ENCODE peak calls at places on chromosome 15, in ten cellular contexts. O, X, Q, K, I, C, D, A, P and B are unnamed samples.

GRCh38 chr15:98484914-98485313 is 163.4 kb upstream of the IGF1R start:
- DNase-seq in O (no peak), X (no peak), Q (no peak), K (no peak), I (no peak), C (no peak), D (no peak), A (no peak), P (no peak), B (no peak)

GRCh38 chr15:65952425-65953053 is 83.2 kb downstream of the RAB11A start:
- DNase-seq in O (no peak), X (no peak), Q (no peak), K (no peak), I (peak), C (no peak), D (no peak), A (no peak), P (no peak), B (no peak)

GRCh38 chr15:59173194-59173593 is 33.4 kb upstream of the LDHAL6B start:
- DNase-seq in O (no peak), X (no peak), Q (no peak), K (no peak), I (no peak), C (no peak), D (no peak), A (no peak), P (no peak), B (no peak)

GRCh38 chr15:88476635-88477038 is 9.1 kb downstream of the MRPS11 start:
- DNase-seq in O (peak), X (no peak), Q (peak), K (no peak), I (no peak), C (no peak), D (peak), A (no peak), P (peak), B (peak)

GRCh38 chr15:57355259-57355658 is 21.0 kb upstream of the CGNL1 start:
- DNase-seq in O (no peak), X (no peak), Q (no peak), K (no peak), I (no peak), C (no peak), D (no peak), A (no peak), P (no peak), B (no peak)

GRCh38 chr15:53910236-53910849 is 67.9 kb upstream of the UNC13C start:
- DNase-seq in O (peak), X (no peak), Q (no peak), K (peak), I (no peak), C (no peak), D (no peak), A (no peak), P (no peak), B (no peak)

GRCh38 chr15:56056626-56057025 is 63.2 kb upstream of the NEDD4 start:
- DNase-seq in O (no peak), X (no peak), Q (no peak), K (no peak), I (no peak), C (no peak), D (no peak), A (no peak), P (no peak), B (no peak)

GRCh38 chr15:32688151-32688639 is 29.6 kb upstream of the GREM1 start:
- DNase-seq in O (peak), X (no peak), Q (no peak), K (no peak), I (no peak), C (no peak), D (no peak), A (no peak), P (no peak), B (no peak)

GRCh38 chr15:46304320-46304719 is 669.5 kb downstream of the SQOR start:
- DNase-seq in O (no peak), X (no peak), Q (no peak), K (no peak), I (no peak), C (no peak), D (peak), A (no peak), P (peak), B (no peak)

GRCh38 chr15:78307977-78308376 is 8.6 kb upstream of the SKIC8 start:
- DNase-seq in O (no peak), X (no peak), Q (no peak), K (no peak), I (no peak), C (no peak), D (no peak), A (no peak), P (no peak), B (no peak)

GRCh38 chr15:83250766-83251165 is 33.7 kb downstream of the BNC1 start:
- DNase-seq in O (no peak), X (no peak), Q (no peak), K (no peak), I (no peak), C (no peak), D (no peak), A (no peak), P (no peak), B (no peak)

GRCh38 chr15:83983634-83984458 is 251.7 kb upstream of the GOLGA6L4 start:
- DNase-seq in O (no peak), X (no peak), Q (no peak), K (no peak), I (no peak), C (no peak), D (no peak), A (no peak), P (no peak), B (no peak)

GRCh38 chr15:77009646-77010311 is 14.9 kb downstream of the PSTPIP1 start:
- DNase-seq in O (no peak), X (no peak), Q (no peak), K (no peak), I (no peak), C (no peak), D (no peak), A (peak), P (no peak), B (no peak)

GRCh38 chr15:66587749-66588148 is 22.0 kb upstream of the LCTL start:
- DNase-seq in O (no peak), X (no peak), Q (no peak), K (no peak), I (no peak), C (no peak), D (no peak), A (no peak), P (no peak), B (no peak)

GRCh38 chr15:70142072-70142321 is 44.3 kb upstream of the TLE3 start:
- DNase-seq in O (no peak), X (no peak), Q (no peak), K (no peak), I (no peak), C (no peak), D (no peak), A (no peak), P (no peak), B (no peak)

GRCh38 chr15:77566092-77566491 is 66.6 kb downstream of the LINGO1 start:
- DNase-seq in O (no peak), X (no peak), Q (no peak), K (no peak), I (no peak), C (no peak), D (peak), A (no peak), P (no peak), B (no peak)

GRCh38 chr15:77864211-77865105 is 213.1 kb downstream of the TBC1D2B start:
- DNase-seq in O (no peak), X (no peak), Q (peak), K (peak), I (no peak), C (peak), D (no peak), A (peak), P (no peak), B (no peak)

GRCh38 chr15:42032376-42033213 is 11.8 kb upstream of the PLA2G4E start:
- DNase-seq in O (no peak), X (no peak), Q (no peak), K (no peak), I (no peak), C (no peak), D (no peak), A (no peak), P (no peak), B (no peak)

GRCh38 chr15:70281811-70282307 is 184.1 kb upstream of the TLE3 start:
- DNase-seq in O (no peak), X (no peak), Q (no peak), K (no peak), I (no peak), C (no peak), D (no peak), A (no peak), P (no peak), B (no peak)

GRCh38 chr15:63997715-63998442 is 48.4 kb downstream of the DAPK2 start:
- DNase-seq in O (no peak), X (no peak), Q (no peak), K (no peak), I (no peak), C (no peak), D (no peak), A (no peak), P (no peak), B (no peak)

GRCh38 chr15:66253296-66253642 is 281 bp downstream of the MEGF11 start:
- DNase-seq in O (no peak), X (no peak), Q (no peak), K (no peak), I (peak), C (no peak), D (no peak), A (no peak), P (no peak), B (no peak)

GRCh38 chr15:31367730-31368344 is 41.2 kb downstream of the KLF13 start:
- DNase-seq in O (no peak), X (no peak), Q (no peak), K (peak), I (no peak), C (no peak), D (no peak), A (peak), P (no peak), B (no peak)

GRCh38 chr15:44591326-44591725 is 54.4 kb downstream of the EIF3J start:
- DNase-seq in O (no peak), X (no peak), Q (no peak), K (no peak), I (no peak), C (no peak), D (no peak), A (no peak), P (no peak), B (no peak)

GRCh38 chr15:97177135-97177704 is 783.3 kb upstream of the ARRDC4 start:
- DNase-seq in O (no peak), X (no peak), Q (no peak), K (no peak), I (no peak), C (no peak), D (no peak), A (no peak), P (no peak), B (no peak)

GRCh38 chr15:66404532-66404931 is 17.8 kb downstream of the MAP2K1 start:
- DNase-seq in O (no peak), X (no peak), Q (no peak), K (no peak), I (no peak), C (no peak), D (no peak), A (no peak), P (no peak), B (no peak)

GRCh38 chr15:77671274-77672056 is 38.8 kb upstream of the LINGO1 start:
- DNase-seq in O (no peak), X (no peak), Q (no peak), K (no peak), I (no peak), C (no peak), D (no peak), A (no peak), P (peak), B (no peak)

GRCh38 chr15:35736150-35736549 is 190.2 kb upstream of the DPH6 start:
- DNase-seq in O (no peak), X (no peak), Q (no peak), K (no peak), I (no peak), C (no peak), D (no peak), A (no peak), P (no peak), B (no peak)

GRCh38 chr15:83510001-83510400 is 62.9 kb downstream of the SH3GL3 start:
- DNase-seq in O (no peak), X (no peak), Q (no peak), K (no peak), I (no peak), C (no peak), D (no peak), A (no peak), P (no peak), B (no peak)

GRCh38 chr15:70032509-70032908 is 65.2 kb downstream of the TLE3 start:
- DNase-seq in O (no peak), X (no peak), Q (no peak), K (no peak), I (no peak), C (no peak), D (no peak), A (no peak), P (no peak), B (no peak)

GRCh38 chr15:88036154-88036839 is 220.2 kb downstream of the NTRK3 start:
- DNase-seq in O (no peak), X (no peak), Q (no peak), K (no peak), I (no peak), C (no peak), D (no peak), A (no peak), P (no peak), B (no peak)

GRCh38 chr15:98964461-98965454 is 42.8 kb downstream of the PGPEP1L start:
- DNase-seq in O (no peak), X (no peak), Q (no peak), K (no peak), I (no peak), C (no peak), D (no peak), A (no peak), P (no peak), B (no peak)

GRCh38 chr15:66043264-66043663 is 174.0 kb downstream of the RAB11A start:
- DNase-seq in O (peak), X (no peak), Q (no peak), K (peak), I (no peak), C (no peak), D (no peak), A (no peak), P (no peak), B (no peak)

GRCh38 chr15:58608129-58608590 is 141.3 kb downstream of the ADAM10 start:
- DNase-seq in O (no peak), X (no peak), Q (no peak), K (no peak), I (no peak), C (no peak), D (no peak), A (no peak), P (no peak), B (no peak)

GRCh38 chr15:81160312-81161214 is 26.5 kb downstream of the CFAP161 start:
- DNase-seq in O (no peak), X (peak), Q (peak), K (peak), I (no peak), C (no peak), D (no peak), A (peak), P (peak), B (no peak)

GRCh38 chr15:56866798-56867197 is 51.6 kb upstream of the TCF12 start:
- DNase-seq in O (no peak), X (no peak), Q (no peak), K (no peak), I (no peak), C (no peak), D (no peak), A (no peak), P (no peak), B (no peak)

GRCh38 chr15:85386261-85386660 is 5.9 kb downstream of the AKAP13 start:
- DNase-seq in O (no peak), X (no peak), Q (no peak), K (no peak), I (no peak), C (no peak), D (no peak), A (no peak), P (no peak), B (no peak)
- H3K27ac ChIP-seq in O (no peak), X (no peak), Q (no peak), K (no peak), I (no peak), C (no peak), D (no peak), A (no peak), P (no peak), B (no peak)

GRCh38 chr15:28098766-28099554 is at the start of gene OCA2:
- DNase-seq in O (peak), X (no peak), Q (no peak), K (peak), I (peak), C (no peak), D (peak), A (peak), P (peak), B (no peak)
- H3K27ac ChIP-seq in O (no peak), X (no peak), Q (no peak), K (no peak), I (no peak), C (no peak), D (peak), A (no peak), P (no peak), B (no peak)

DNA sequence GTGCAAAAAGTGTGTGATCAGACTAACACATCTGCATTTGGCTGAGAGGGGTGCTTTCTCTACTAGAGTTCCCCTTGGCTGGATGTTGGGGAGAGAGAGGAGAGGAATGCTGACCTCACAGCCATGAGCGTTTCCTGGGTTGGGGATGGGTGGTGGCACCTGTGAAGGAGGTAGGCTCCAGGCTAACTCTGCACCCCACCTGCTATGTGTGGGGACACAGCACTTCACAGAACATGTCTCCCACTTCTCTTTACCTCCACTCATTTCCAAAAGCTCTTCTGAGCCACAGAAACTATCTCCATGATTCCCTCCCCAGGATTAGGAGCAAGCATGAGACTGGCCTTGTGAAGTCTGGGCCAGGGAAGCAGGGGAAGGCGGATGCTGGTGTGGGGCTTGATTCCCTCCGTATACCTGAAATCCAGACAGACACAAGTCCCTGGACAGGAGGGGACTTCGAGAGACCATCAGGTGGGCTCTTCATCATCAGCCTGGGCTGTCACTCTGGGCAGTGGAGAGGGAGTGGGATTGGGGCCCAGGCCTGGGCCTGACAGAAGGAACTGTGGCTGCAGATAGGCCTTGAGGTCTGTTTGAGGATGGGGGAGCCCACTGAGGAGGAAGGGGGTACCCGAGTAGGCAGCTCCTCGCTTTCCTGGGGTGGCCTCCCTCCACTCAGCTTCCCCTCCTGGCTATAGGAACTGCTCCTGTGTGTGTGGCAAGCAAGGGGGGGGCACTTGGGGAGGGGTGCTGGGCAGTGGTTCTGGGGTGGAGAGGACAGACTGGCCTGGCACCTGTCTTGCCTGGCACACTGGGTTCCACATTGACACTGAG is 40.7 kb downstream of the FEM1B start:
- DNase-seq in O (no peak), X (no peak), Q (peak), K (no peak), I (no peak), C (peak), D (no peak), A (no peak), P (no peak), B (no peak)
- H3K27ac ChIP-seq in O (no peak), X (no peak), Q (peak), K (no peak), I (no peak), C (no peak), D (no peak), A (no peak), P (no peak), B (no peak)

DNA sequence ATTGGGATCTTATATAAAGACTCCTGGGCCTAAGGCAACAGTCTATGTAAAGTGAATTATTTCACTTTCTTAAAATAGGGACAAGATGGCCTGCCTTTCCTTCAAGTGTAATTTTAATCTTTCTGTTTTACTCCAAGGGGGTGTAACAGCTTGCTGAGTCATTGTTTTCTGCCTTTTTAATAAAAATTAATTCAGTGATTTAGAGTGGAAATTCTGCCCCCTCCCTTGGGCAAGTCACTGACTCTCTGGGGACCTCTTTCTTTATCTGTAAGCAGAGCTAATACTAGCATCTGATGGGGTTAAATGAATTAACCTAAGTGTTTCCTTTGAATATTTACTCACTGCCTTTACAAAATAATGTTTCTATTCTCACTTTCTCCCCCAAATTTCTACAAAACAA is 23.9 kb downstream of the LRRK1 start:
- DNase-seq in O (no peak), X (no peak), Q (no peak), K (no peak), I (no peak), C (no peak), D (no peak), A (no peak), P (no peak), B (no peak)
- H3K27ac ChIP-seq in O (no peak), X (no peak), Q (no peak), K (no peak), I (no peak), C (no peak), D (no peak), A (no peak), P (no peak), B (no peak)

DNA sequence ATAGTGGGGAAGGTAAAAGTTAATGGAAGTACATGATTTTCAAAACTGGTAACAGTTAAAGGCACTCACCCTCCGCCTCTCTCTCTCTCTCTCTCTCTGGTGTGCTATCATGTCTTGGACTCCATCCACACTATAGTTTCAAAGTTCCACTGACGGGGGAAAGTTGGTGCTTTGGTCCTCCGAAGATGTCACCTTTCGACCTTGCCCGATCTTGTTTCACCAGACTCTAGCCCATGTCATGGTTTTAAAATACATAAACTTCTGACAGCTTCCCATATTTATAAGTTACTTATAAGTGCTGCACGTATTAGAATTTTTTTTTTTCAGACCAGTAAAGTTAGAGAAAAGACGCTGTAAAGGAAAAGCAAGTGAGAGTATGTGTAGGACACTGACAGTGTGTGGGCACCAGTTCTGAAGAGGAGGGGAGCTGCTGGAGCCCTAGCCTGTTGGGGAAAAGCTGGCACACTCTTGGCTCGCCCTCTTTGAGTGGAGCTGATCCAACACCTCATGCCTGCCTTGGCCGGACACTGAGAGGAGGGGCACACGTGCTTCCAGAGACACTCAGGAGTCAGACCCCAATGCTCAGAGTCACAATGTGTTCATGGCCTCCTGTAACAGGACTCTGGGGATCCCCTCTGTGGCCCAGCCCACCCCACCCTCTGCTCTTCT is 200.5 kb upstream of the TPM1 start:
- DNase-seq in O (no peak), X (no peak), Q (no peak), K (no peak), I (no peak), C (no peak), D (no peak), A (no peak), P (no peak), B (no peak)
- H3K27ac ChIP-seq in O (no peak), X (no peak), Q (no peak), K (peak), I (no peak), C (no peak), D (no peak), A (no peak), P (no peak), B (no peak)